ENCODE peak calls at places on chromosomes 7 and 10, in seven cellular contexts. One of them, this sample, is unnamed.

GRCh38 chr10:72694476-72695369 is 2.8 kb downstream of the MCU start:
- DNase-seq in heart left ventricle: peak
- DNase-seq in WERI-Rb-1: peak
- DNase-seq in neural progenitor cell: peak
- DNase-seq in left ventricle myocardium inferior: no peak
- DNase-seq in sigmoid colon: no peak
- DNase-seq in esophagus squamous epithelium: no peak
- DNase-seq in this sample: no peak

GRCh38 chr10:24826022-24826421 is 102.3 kb upstream of the ARHGAP21 start:
- DNase-seq in neural progenitor cell: no peak
- DNase-seq in esophagus squamous epithelium: no peak
- DNase-seq in WERI-Rb-1: no peak
- DNase-seq in left ventricle myocardium inferior: no peak
- DNase-seq in sigmoid colon: no peak
- DNase-seq in heart left ventricle: no peak
- DNase-seq in this sample: no peak

GRCh38 chr10:3805791-3806381 is 20.9 kb upstream of the KLF6 start:
- DNase-seq in WERI-Rb-1: no peak
- DNase-seq in heart left ventricle: peak
- DNase-seq in esophagus squamous epithelium: no peak
- DNase-seq in sigmoid colon: peak
- DNase-seq in left ventricle myocardium inferior: peak
- DNase-seq in neural progenitor cell: no peak
- DNase-seq in this sample: no peak

GRCh38 chr10:95236068-95236903 is 42.2 kb downstream of the ACSM6 start:
- DNase-seq in neural progenitor cell: no peak
- DNase-seq in sigmoid colon: no peak
- DNase-seq in esophagus squamous epithelium: no peak
- DNase-seq in left ventricle myocardium inferior: no peak
- DNase-seq in WERI-Rb-1: no peak
- DNase-seq in heart left ventricle: no peak
- DNase-seq in this sample: no peak

GRCh38 chr10:49068209-49068608 is 47.1 kb downstream of the VSTM4 start:
- DNase-seq in esophagus squamous epithelium: no peak
- DNase-seq in left ventricle myocardium inferior: no peak
- DNase-seq in sigmoid colon: no peak
- DNase-seq in heart left ventricle: no peak
- DNase-seq in WERI-Rb-1: no peak
- DNase-seq in neural progenitor cell: no peak
- DNase-seq in this sample: no peak

GRCh38 chr10:84948644-84949043 is 620.3 kb downstream of the CCSER2 start:
- DNase-seq in esophagus squamous epithelium: no peak
- DNase-seq in neural progenitor cell: no peak
- DNase-seq in sigmoid colon: no peak
- DNase-seq in left ventricle myocardium inferior: no peak
- DNase-seq in WERI-Rb-1: no peak
- DNase-seq in heart left ventricle: no peak
- DNase-seq in this sample: no peak

GRCh38 chr7:129052441-129052840 is 2.5 kb downstream of the TNPO3 start:
- DNase-seq in sigmoid colon: no peak
- DNase-seq in heart left ventricle: no peak
- DNase-seq in esophagus squamous epithelium: no peak
- DNase-seq in WERI-Rb-1: no peak
- DNase-seq in left ventricle myocardium inferior: no peak
- DNase-seq in neural progenitor cell: no peak
- DNase-seq in this sample: no peak

GRCh38 chr10:33529234-33529633 is 194.8 kb upstream of the NRP1 start:
- DNase-seq in heart left ventricle: no peak
- DNase-seq in sigmoid colon: no peak
- DNase-seq in esophagus squamous epithelium: no peak
- DNase-seq in left ventricle myocardium inferior: no peak
- DNase-seq in WERI-Rb-1: no peak
- DNase-seq in neural progenitor cell: no peak
- DNase-seq in this sample: no peak

GRCh38 chr7:74275401-74275881 is 13.8 kb upstream of the CLIP2 start:
- DNase-seq in heart left ventricle: no peak
- DNase-seq in left ventricle myocardium inferior: no peak
- DNase-seq in WERI-Rb-1: peak
- DNase-seq in esophagus squamous epithelium: no peak
- DNase-seq in neural progenitor cell: peak
- DNase-seq in sigmoid colon: no peak
- DNase-seq in this sample: no peak

GRCh38 chr7:55975944-55976633 is 11.7 kb downstream of the NIPSNAP2 start:
- DNase-seq in WERI-Rb-1: no peak
- DNase-seq in sigmoid colon: no peak
- DNase-seq in neural progenitor cell: no peak
- DNase-seq in esophagus squamous epithelium: no peak
- DNase-seq in heart left ventricle: no peak
- DNase-seq in left ventricle myocardium inferior: no peak
- DNase-seq in this sample: no peak

GRCh38 chr10:58305821-58306220 is 29.0 kb upstream of the UBE2D1 start:
- DNase-seq in WERI-Rb-1: no peak
- DNase-seq in heart left ventricle: no peak
- DNase-seq in neural progenitor cell: no peak
- DNase-seq in esophagus squamous epithelium: no peak
- DNase-seq in left ventricle myocardium inferior: no peak
- DNase-seq in sigmoid colon: no peak
- DNase-seq in this sample: no peak

GRCh38 chr10:58307676-58308075 is 27.1 kb upstream of the UBE2D1 start:
- DNase-seq in left ventricle myocardium inferior: no peak
- DNase-seq in neural progenitor cell: no peak
- DNase-seq in esophagus squamous epithelium: no peak
- DNase-seq in WERI-Rb-1: no peak
- DNase-seq in heart left ventricle: no peak
- DNase-seq in sigmoid colon: no peak
- DNase-seq in this sample: no peak

GRCh38 chr10:58302259-58302658 is 32.5 kb upstream of the UBE2D1 start:
- DNase-seq in sigmoid colon: no peak
- DNase-seq in left ventricle myocardium inferior: no peak
- DNase-seq in esophagus squamous epithelium: no peak
- DNase-seq in WERI-Rb-1: no peak
- DNase-seq in neural progenitor cell: no peak
- DNase-seq in heart left ventricle: no peak
- DNase-seq in this sample: no peak

GRCh38 chr10:58300676-58301075 is 31.7 kb downstream of the CISD1 start:
- DNase-seq in WERI-Rb-1: no peak
- DNase-seq in sigmoid colon: no peak
- DNase-seq in left ventricle myocardium inferior: no peak
- DNase-seq in neural progenitor cell: no peak
- DNase-seq in esophagus squamous epithelium: no peak
- DNase-seq in heart left ventricle: no peak
- DNase-seq in this sample: no peak

DNA sequence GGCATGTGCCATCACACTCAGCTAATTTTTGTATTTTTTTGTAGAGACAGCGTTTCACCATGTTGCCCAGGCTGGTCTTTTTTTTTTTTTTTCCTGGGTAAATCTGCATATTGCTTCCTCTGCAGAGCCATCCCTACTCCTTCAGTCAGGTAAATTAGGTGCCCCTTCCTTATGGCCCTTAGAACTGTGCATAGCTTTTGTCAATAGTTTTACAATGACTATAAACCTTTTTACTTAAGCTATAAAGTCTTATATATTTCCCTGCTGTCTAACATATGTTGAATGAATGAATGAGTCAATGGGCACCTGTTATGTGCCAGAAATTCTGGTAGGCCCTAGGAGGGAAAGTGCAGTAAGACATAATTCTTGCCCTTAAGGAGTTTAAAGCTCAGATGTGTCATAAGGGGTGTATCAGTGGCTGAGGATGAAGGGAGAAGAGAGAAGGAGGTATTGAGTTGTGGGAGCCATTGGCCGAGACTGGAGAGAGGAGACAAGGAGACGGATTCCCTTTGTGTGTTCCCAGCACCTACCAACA is 30.6 kb upstream of the UBE2D1 start:
- DNase-seq in neural progenitor cell: no peak
- DNase-seq in heart left ventricle: no peak
- DNase-seq in esophagus squamous epithelium: no peak
- DNase-seq in left ventricle myocardium inferior: no peak
- DNase-seq in WERI-Rb-1: no peak
- DNase-seq in sigmoid colon: no peak
- DNase-seq in this sample: no peak
- H3K27ac ChIP-seq in neural progenitor cell: no peak
- H3K27ac ChIP-seq in heart left ventricle: no peak
- H3K27ac ChIP-seq in esophagus squamous epithelium: no peak
- H3K27ac ChIP-seq in left ventricle myocardium inferior: no peak
- H3K27ac ChIP-seq in WERI-Rb-1: no peak
- H3K27ac ChIP-seq in sigmoid colon: no peak
- H3K27ac ChIP-seq in this sample: no peak

DNA sequence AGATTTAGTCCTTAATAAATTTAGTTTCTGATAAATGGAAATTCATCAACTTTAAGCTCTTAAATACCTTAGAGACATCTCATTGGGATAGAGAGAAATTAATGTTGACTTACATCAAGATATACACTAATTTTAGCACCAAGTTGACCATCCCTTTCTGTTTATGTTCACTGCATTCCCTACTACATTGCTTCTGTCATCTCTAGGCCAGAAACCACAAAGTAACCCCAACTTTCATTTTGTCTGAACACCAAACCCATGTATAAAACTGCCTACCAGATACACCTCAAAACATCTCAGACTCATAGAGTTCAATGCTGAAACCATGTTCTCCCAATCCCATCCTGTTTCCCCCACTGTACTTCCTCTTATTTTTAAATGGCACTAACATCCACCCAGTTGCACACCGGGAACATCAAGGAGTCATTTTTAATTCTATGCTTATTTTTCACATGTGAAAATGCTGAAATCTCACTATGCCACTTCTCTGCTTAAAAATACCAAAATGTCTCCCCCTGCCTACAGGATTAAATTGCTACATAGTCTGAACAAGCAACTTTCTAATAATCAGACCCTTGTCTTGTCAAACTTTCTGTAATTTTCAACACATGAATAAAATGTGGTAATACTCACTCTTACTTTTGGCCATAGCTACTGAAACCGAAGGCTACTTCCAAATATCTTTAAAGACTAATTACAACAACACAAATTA is 201.6 kb downstream of the SEMA3D start:
- DNase-seq in esophagus squamous epithelium: no peak
- DNase-seq in sigmoid colon: no peak
- DNase-seq in neural progenitor cell: no peak
- DNase-seq in left ventricle myocardium inferior: no peak
- DNase-seq in heart left ventricle: no peak
- DNase-seq in WERI-Rb-1: no peak
- DNase-seq in this sample: no peak
- TF ChIP-seq CTCF in esophagus squamous epithelium: no peak
- TF ChIP-seq CTCF in sigmoid colon: no peak
- TF ChIP-seq CTCF in neural progenitor cell: no peak
- TF ChIP-seq CTCF in left ventricle myocardium inferior: no peak
- TF ChIP-seq CTCF in heart left ventricle: no peak
- TF ChIP-seq CTCF in WERI-Rb-1: no peak
- TF ChIP-seq CTCF in this sample: no peak

GRCh38 chr7:135933509-135934188 is 43.5 kb downstream of the MTPN start:
- DNase-seq in left ventricle myocardium inferior: no peak
- DNase-seq in neural progenitor cell: no peak
- DNase-seq in WERI-Rb-1: no peak
- DNase-seq in heart left ventricle: no peak
- DNase-seq in esophagus squamous epithelium: no peak
- DNase-seq in sigmoid colon: no peak
- DNase-seq in this sample: no peak

GRCh38 chr7:135929692-135930091 is 47.5 kb downstream of the MTPN start:
- DNase-seq in esophagus squamous epithelium: no peak
- DNase-seq in left ventricle myocardium inferior: no peak
- DNase-seq in WERI-Rb-1: no peak
- DNase-seq in sigmoid colon: no peak
- DNase-seq in neural progenitor cell: no peak
- DNase-seq in heart left ventricle: no peak
- DNase-seq in this sample: no peak

GRCh38 chr7:135928136-135928535 is 49.0 kb downstream of the MTPN start:
- DNase-seq in left ventricle myocardium inferior: no peak
- DNase-seq in esophagus squamous epithelium: no peak
- DNase-seq in heart left ventricle: no peak
- DNase-seq in WERI-Rb-1: no peak
- DNase-seq in neural progenitor cell: no peak
- DNase-seq in sigmoid colon: no peak
- DNase-seq in this sample: no peak

GRCh38 chr7:135929249-135929648 is 47.9 kb downstream of the MTPN start:
- DNase-seq in neural progenitor cell: no peak
- DNase-seq in esophagus squamous epithelium: no peak
- DNase-seq in heart left ventricle: no peak
- DNase-seq in left ventricle myocardium inferior: no peak
- DNase-seq in sigmoid colon: no peak
- DNase-seq in WERI-Rb-1: no peak
- DNase-seq in this sample: no peak

GRCh38 chr7:135930565-135931423 is 46.4 kb downstream of the MTPN start:
- DNase-seq in sigmoid colon: no peak
- DNase-seq in heart left ventricle: no peak
- DNase-seq in esophagus squamous epithelium: no peak
- DNase-seq in neural progenitor cell: peak
- DNase-seq in WERI-Rb-1: no peak
- DNase-seq in left ventricle myocardium inferior: no peak
- DNase-seq in this sample: no peak
- H3K27ac ChIP-seq in sigmoid colon: no peak
- H3K27ac ChIP-seq in heart left ventricle: peak
- H3K27ac ChIP-seq in esophagus squamous epithelium: peak
- H3K27ac ChIP-seq in neural progenitor cell: no peak
- H3K27ac ChIP-seq in WERI-Rb-1: no peak
- H3K27ac ChIP-seq in left ventricle myocardium inferior: peak
- H3K27ac ChIP-seq in this sample: no peak

GRCh38 chr10:110684800-110685446 is 40.8 kb downstream of the RBM20 start:
- DNase-seq in WERI-Rb-1: no peak
- DNase-seq in sigmoid colon: no peak
- DNase-seq in heart left ventricle: peak
- DNase-seq in esophagus squamous epithelium: no peak
- DNase-seq in neural progenitor cell: no peak
- DNase-seq in left ventricle myocardium inferior: no peak
- DNase-seq in this sample: no peak

GRCh38 chr10:110686037-110686436 is 41.9 kb downstream of the RBM20 start:
- DNase-seq in heart left ventricle: no peak
- DNase-seq in left ventricle myocardium inferior: no peak
- DNase-seq in WERI-Rb-1: no peak
- DNase-seq in neural progenitor cell: no peak
- DNase-seq in sigmoid colon: no peak
- DNase-seq in esophagus squamous epithelium: no peak
- DNase-seq in this sample: no peak

GRCh38 chr10:110682348-110682747 is 38.2 kb downstream of the RBM20 start:
- DNase-seq in left ventricle myocardium inferior: no peak
- DNase-seq in heart left ventricle: no peak
- DNase-seq in neural progenitor cell: no peak
- DNase-seq in sigmoid colon: no peak
- DNase-seq in WERI-Rb-1: no peak
- DNase-seq in esophagus squamous epithelium: no peak
- DNase-seq in this sample: no peak

GRCh38 chr10:110691139-110691538 is 47.0 kb downstream of the RBM20 start:
- DNase-seq in WERI-Rb-1: no peak
- DNase-seq in neural progenitor cell: no peak
- DNase-seq in left ventricle myocardium inferior: no peak
- DNase-seq in esophagus squamous epithelium: no peak
- DNase-seq in heart left ventricle: no peak
- DNase-seq in sigmoid colon: no peak
- DNase-seq in this sample: no peak

GRCh38 chr10:110686941-110687340 is 42.8 kb downstream of the RBM20 start:
- DNase-seq in left ventricle myocardium inferior: no peak
- DNase-seq in esophagus squamous epithelium: no peak
- DNase-seq in sigmoid colon: no peak
- DNase-seq in neural progenitor cell: no peak
- DNase-seq in heart left ventricle: no peak
- DNase-seq in WERI-Rb-1: no peak
- DNase-seq in this sample: no peak
- TF ChIP-seq CTCF in left ventricle myocardium inferior: no peak
- TF ChIP-seq CTCF in esophagus squamous epithelium: no peak
- TF ChIP-seq CTCF in sigmoid colon: no peak
- TF ChIP-seq CTCF in neural progenitor cell: no peak
- TF ChIP-seq CTCF in heart left ventricle: no peak
- TF ChIP-seq CTCF in WERI-Rb-1: no peak
- TF ChIP-seq CTCF in this sample: no peak

This sample was measured in RWPE2.